ENCODE peak calls at places on chromosome 21, in seven cellular contexts. K is mucosa of descending colon, I is left ventricle myocardium inferior, E is Panc1, A is kidney, G is upper lobe of right lung, H is adrenal gland. U is an unnamed sample.

GRCh38 chr21:43370091-43370658 is 56.8 kb downstream of the SIK1 start:
- DNase-seq in K (no peak), I (no peak), E (no peak), A (no peak), G (no peak), H (peak; percentile 75), U (no peak)

GRCh38 chr21:24118738-24119470 is 1488.4 kb downstream of the MRPL39 start:
- DNase-seq in K (no peak), I (no peak), E (no peak), A (no peak), G (no peak), H (no peak), U (no peak)

GRCh38 chr21:45154511-45155508 is 80.4 kb downstream of the ADARB1 start:
- DNase-seq in K (no peak), I (no peak), E (no peak), A (no peak), G (no peak), H (peak; percentile 89), U (no peak)

GRCh38 chr21:22125581-22125980 is 1127.4 kb downstream of the NCAM2 start:
- DNase-seq in K (no peak), I (no peak), E (no peak), A (no peak), G (no peak), H (no peak), U (no peak)

GRCh38 chr21:27519357-27519756 is 552.5 kb upstream of the ADAMTS5 start:
- DNase-seq in K (no peak), I (no peak), E (no peak), A (no peak), G (no peak), H (no peak), U (no peak)

GRCh38 chr21:32653326-32653901 is 41.2 kb upstream of the CFAP298 start:
- DNase-seq in K (peak; percentile 51), I (no peak), E (peak; percentile 24), A (no peak), G (no peak), H (no peak), U (no peak)

GRCh38 chr21:33899199-33899598 is 16.4 kb downstream of the ATP5PO start:
- DNase-seq in K (no peak), I (no peak), E (no peak), A (no peak), G (no peak), H (no peak), U (no peak)

GRCh38 chr21:14759285-14759684 is 213.2 kb upstream of the SAMSN1 start:
- DNase-seq in K (no peak), I (no peak), E (no peak), A (no peak), G (no peak), H (no peak), U (no peak)

GRCh38 chr21:33007747-33008146 is 18.0 kb upstream of the OLIG2 start:
- DNase-seq in K (no peak), I (no peak), E (no peak), A (no peak), G (no peak), H (peak; percentile 37), U (no peak)

GRCh38 chr21:44908496-44908895 is 12.2 kb downstream of the ITGB2 start:
- DNase-seq in K (no peak), I (no peak), E (no peak), A (no peak), G (no peak), H (no peak), U (no peak)

GRCh38 chr21:33684923-33685560 is 42.7 kb downstream of the ITSN1 start:
- DNase-seq in K (no peak), I (no peak), E (no peak), A (no peak), G (no peak), H (no peak), U (no peak)

GRCh38 chr21:43196789-43197188 is 28.0 kb downstream of the CRYAA start:
- DNase-seq in K (peak; percentile 64), I (no peak), E (no peak), A (peak; percentile 84), G (peak; percentile 65), H (peak; percentile 64), U (no peak)

GRCh38 chr21:16755061-16755460 is 757.8 kb upstream of the CXADR start:
- DNase-seq in K (no peak), I (no peak), E (no peak), A (no peak), G (no peak), H (no peak), U (no peak)

GRCh38 chr21:33455858-33456446 is 23.8 kb downstream of the TMEM50B start:
- DNase-seq in K (no peak), I (no peak), E (no peak), A (no peak), G (no peak), H (no peak), U (no peak)

DNA sequence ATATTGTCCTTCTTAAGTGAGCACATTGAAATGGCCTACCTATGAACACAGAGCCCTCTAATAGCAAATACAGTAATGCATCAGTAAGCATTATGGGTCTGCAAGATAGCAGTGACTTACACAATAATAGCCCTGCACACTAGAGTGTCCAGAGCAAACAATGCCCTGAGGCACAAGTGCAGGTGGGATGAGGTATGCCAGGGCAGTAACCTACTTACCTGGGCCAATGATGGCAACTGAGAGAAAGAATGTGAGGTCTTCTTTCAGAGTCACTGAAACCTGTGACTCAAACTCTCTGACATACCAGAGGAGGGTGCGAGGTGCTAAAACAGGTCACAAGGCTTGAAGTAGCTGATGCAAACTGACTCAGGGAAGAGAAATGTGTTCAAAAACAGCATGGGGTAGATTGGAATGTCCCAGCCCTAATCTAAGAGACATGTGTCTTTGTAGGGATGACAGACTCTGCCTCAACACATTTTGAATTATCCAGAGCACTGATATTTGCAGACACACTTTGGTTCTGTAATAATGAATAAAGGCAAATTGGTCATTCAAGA is 168.5 kb upstream of the RUNX1 start:
- DNase-seq in K (no peak), I (no peak), E (peak; percentile 79), A (peak; percentile 74), G (no peak), H (no peak), U (no peak)
- H3K4me1 ChIP-seq in K (no peaks in the 10 kb centered on the region), I (peaks cover 12% of the 10 kb centered on the region), E (peaks cover 9% of the 10 kb centered on the region), A (no peaks in the 10 kb centered on the region), G (peaks cover 6% of the 10 kb centered on the region), H (peaks cover 3% of the 10 kb centered on the region), U (peaks cover 5% of the 10 kb centered on the region)

DNA sequence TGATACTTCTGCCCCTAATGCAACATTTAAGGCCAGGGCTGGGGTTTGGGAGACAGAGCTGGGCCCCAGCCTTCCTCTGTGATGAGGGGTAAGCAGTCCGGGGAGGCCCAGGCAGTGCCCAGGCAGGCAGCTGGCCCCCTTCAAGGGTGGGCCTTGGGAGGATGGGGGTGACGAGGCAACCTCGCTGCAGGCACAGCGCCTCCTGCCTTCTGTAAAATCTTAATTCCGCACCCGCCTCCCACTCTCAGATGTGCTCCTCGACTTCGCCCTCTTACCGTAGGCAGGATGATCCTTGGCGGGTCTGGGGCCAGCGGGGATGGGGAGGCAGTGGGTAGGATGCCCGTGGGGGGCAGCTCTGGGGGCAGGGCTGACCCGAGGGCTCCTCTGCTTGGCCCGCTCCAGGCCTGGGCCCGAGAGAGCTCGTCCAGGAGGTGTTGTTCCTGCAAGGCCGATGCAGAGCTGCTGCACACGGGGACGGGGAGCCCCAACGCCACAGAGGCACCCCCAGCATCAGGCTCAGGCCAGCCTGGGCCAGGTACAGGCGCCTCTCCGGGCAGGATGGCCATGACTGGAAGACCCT is 9.1 kb downstream of the C21orf58 start:
- DNase-seq in K (no peak), I (no peak), E (no peak), A (no peak), G (no peak), H (no peak), U (no peak)
- TF ChIP-seq CTCF in K (no peak), I (no peak), E (no peak), A (no peak), G (no peak), H (no peak), U (no peak)

GRCh38 chr21:29333355-29333746 is 34.6 kb downstream of the BACH1 start:
- DNase-seq in K (no peak), I (no peak), E (no peak), A (no peak), G (no peak), H (no peak), U (no peak)
- H3K36me3 ChIP-seq in K (no peaks in the 10 kb centered on the region), I (peaks cover 29% of the 10 kb centered on the region), E (no peaks in the 10 kb centered on the region), A (peaks cover 6% of the 10 kb centered on the region), G (peaks cover 50% of the 10 kb centered on the region), H (peaks cover 12% of the 10 kb centered on the region), U (peaks cover 49% of the 10 kb centered on the region)

DNA sequence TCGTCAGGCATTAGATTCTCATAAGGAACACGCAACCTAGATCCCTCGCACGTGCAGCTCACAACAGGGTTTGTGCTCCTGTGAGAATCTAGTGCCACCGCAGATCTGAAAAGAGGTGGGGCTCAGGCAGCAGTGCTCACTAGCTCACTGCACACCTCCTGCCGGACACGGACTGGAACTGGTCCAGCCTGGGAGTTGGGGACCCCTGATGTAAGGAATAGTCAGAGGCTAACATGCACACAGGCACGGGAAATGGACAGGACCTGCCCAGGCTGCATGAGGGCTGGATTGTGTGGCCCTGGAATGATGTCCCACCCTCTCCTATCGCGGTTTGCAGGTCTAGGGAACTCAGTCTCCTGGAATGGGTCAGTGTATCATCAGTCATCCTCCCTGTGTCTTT is 23.2 kb upstream of the MX1 start:
- DNase-seq in K (no peak), I (no peak), E (no peak), A (no peak), G (no peak), H (peak; percentile 17), U (no peak)
- H3K4me1 ChIP-seq in K (no peaks in the 10 kb centered on the region), I (no peaks in the 10 kb centered on the region), E (no peaks in the 10 kb centered on the region), A (no peaks in the 10 kb centered on the region), G (no peaks in the 10 kb centered on the region), H (no peaks in the 10 kb centered on the region), U (peaks cover 2% of the 10 kb centered on the region)

DNA sequence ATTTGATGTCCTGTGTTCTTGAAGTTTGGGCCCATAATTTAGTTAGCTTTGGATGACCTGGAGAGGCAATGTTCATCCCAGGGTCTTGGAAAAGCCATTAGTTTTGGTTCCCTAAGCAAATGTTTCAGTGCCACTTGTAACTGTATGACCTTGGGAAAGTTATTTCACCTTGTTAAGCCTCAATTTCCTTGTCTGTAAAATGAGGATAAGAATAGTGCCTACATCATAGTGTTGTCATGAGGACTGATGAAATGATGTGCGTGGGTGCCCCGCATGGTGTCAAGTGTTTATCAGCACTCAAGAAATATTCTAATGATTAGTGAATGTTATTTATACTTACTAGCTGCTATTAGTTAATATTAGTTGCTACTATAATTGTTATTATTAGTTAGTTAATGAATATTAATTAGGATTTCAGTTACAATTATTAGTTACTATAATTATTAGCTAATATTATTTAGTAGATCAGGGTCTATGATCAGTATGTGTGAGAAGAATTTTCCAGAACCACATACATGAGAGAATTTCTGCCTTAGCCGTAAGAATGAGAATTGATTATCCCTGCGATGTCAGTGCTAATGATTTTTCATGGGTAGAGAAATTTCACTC is 1.9 kb downstream of the SH3BGR start:
- DNase-seq in K (no peak), I (no peak), E (no peak), A (no peak), G (no peak), H (no peak), U (no peak)
- TF ChIP-seq CTCF in K (no peak), I (no peak), E (no peak), A (no peak), G (no peak), H (no peak), U (no peak)

GRCh38 chr21:36946949-36947371 is 19.5 kb downstream of the HLCS start:
- DNase-seq in K (no peak), I (no peak), E (no peak), A (no peak), G (no peak), H (no peak), U (no peak)
- H3K36me3 ChIP-seq in K (no peaks in the 10 kb centered on the region), I (peaks cover 10% of the 10 kb centered on the region), E (no peaks in the 10 kb centered on the region), A (no peaks in the 10 kb centered on the region), G (no peaks in the 10 kb centered on the region), H (peaks cover 5% of the 10 kb centered on the region), U (no peaks in the 10 kb centered on the region)

GRCh38 chr21:25369524-25370300 is 237.6 kb downstream of the MRPL39 start:
- DNase-seq in K (no peak), I (no peak), E (no peak), A (no peak), G (no peak), H (no peak), U (no peak)
- H3K4me1 ChIP-seq in K (no peaks in the 10 kb centered on the region), I (no peaks in the 10 kb centered on the region), E (no peaks in the 10 kb centered on the region), A (no peaks in the 10 kb centered on the region), G (no peaks in the 10 kb centered on the region), H (no peaks in the 10 kb centered on the region), U (no peaks in the 10 kb centered on the region)